ENCODE peak calls at places on chromosome 12, in five cellular contexts. G is stimulated activated CD4-positive, alpha-beta T cell treated with anti-CD3 and anti-CD28 coated beads, TNF-alpha, amount 100 ng/mL, for 24 hours; K is stimulated activated CD8-positive, alpha-beta memory T cell treated with anti-CD3 and anti-CD28 coated beads, Interleukin-4, amount 100 ng/mL, for 24 hours; I is NCI-H2171 treated with DMSO at 0.1 percent for 48 hours; Z is ELR. U is an unnamed sample.

GRCh38 chr12:121916719-121917118 is 1.7 kb upstream of the CFAP251 start:
- DNase-seq in G (no peak), K (no peak), I (no peak), Z (peak; percentile 32), U (no peak)

GRCh38 chr12:2288001-2288400 is 235.2 kb downstream of the CACNA1C start:
- DNase-seq in G (no peak), K (no peak), I (no peak), Z (peak; percentile 58), U (peak; percentile 56)

GRCh38 chr12:104673294-104674062 is 216.7 kb downstream of the CHST11 start:
- DNase-seq in G (no peak), K (no peak), I (no peak), Z (no peak), U (peak; percentile 54)

GRCh38 chr12:38384816-38385491 is 68.4 kb downstream of the ALG10B start:
- DNase-seq in G (no peak), K (no peak), I (no peak), Z (peak; percentile 0), U (no peak)

GRCh38 chr12:38904932-38905479 is 385 bp downstream of the CPNE8 start:
- DNase-seq in G (no peak), K (peak; percentile 19), I (no peak), Z (no peak), U (peak; percentile 88)

GRCh38 chr12:119258149-119258548 is 76.4 kb upstream of the CCDC60 start:
- DNase-seq in G (no peak), K (no peak), I (peak; percentile 90), Z (no peak), U (no peak)

GRCh38 chr12:131060011-131060703 is 106.5 kb downstream of the ADGRD1 start:
- DNase-seq in G (no peak), K (no peak), I (no peak), Z (no peak), U (no peak)

GRCh38 chr12:63525831-63526230 is 142.5 kb downstream of the DPY19L2 start:
- DNase-seq in G (no peak), K (no peak), I (no peak), Z (no peak), U (no peak)

GRCh38 chr12:67441736-67442346 is 172.7 kb downstream of the CAND1 start:
- DNase-seq in G (peak; percentile 37), K (peak; percentile 65), I (peak; percentile 84), Z (peak; percentile 78), U (peak; percentile 74)

GRCh38 chr12:45728625-45729232 is 777 bp upstream of the ARID2 start:
- DNase-seq in G (peak; percentile 91), K (peak; percentile 92), I (peak; percentile 94), Z (peak; percentile 96), U (peak; percentile 92)

GRCh38 chr12:50788562-50788961 is 24.7 kb downstream of the ATF1 start:
- DNase-seq in G (no peak), K (no peak), I (no peak), Z (peak; percentile 99), U (peak; percentile 51)

GRCh38 chr12:75986001-75986739 is 45.4 kb downstream of the PHLDA1 start:
- DNase-seq in G (no peak), K (no peak), I (no peak), Z (no peak), U (no peak)

GRCh38 chr12:67426067-67426466 is 156.9 kb downstream of the CAND1 start:
- DNase-seq in G (no peak), K (no peak), I (peak; percentile 100), Z (no peak), U (peak; percentile 21)

GRCh38 chr12:108253540-108253939 is 85.6 kb downstream of the CMKLR1 start:
- DNase-seq in G (no peak), K (no peak), I (no peak), Z (no peak), U (no peak)

GRCh38 chr12:26402648-26403047 is 207.3 kb downstream of the SSPN start:
- DNase-seq in G (no peak), K (no peak), I (peak; percentile 10), Z (peak; percentile 17), U (no peak)

GRCh38 chr12:52260351-52261210 is 13.9 kb upstream of the KRT86 start:
- DNase-seq in G (no peak), K (no peak), I (peak; percentile 54), Z (no peak), U (no peak)

GRCh38 chr12:67456281-67456918 is 187.2 kb downstream of the CAND1 start:
- DNase-seq in G (no peak), K (no peak), I (peak; percentile 98), Z (peak; percentile 36), U (peak; percentile 42)

GRCh38 chr12:106181416-106182114 is 42.8 kb upstream of the NUAK1 start:
- DNase-seq in G (no peak), K (no peak), I (no peak), Z (no peak), U (peak; percentile 18)

U was measured in AG20443.